ENCODE peak calls at places on chromosomes 7 and 10, in eight cellular contexts. B is WERI-Rb-1, P is A549, V is OCI-LY7, U is NCI-H1694, N is KBM-7, C is HT-29, I is NCI-H69. T is an unnamed sample.

GRCh38 chr7:82017334-82017943 is 247.6 kb upstream of the HGF start:
- DNase-seq in V (peak), U (no peak), C (peak), I (peak), P (peak), N (peak), B (no peak), T (no peak)

GRCh38 chr7:1979591-1980560 is 252.9 kb downstream of the MAD1L1 start:
- DNase-seq in U (no peak), I (peak), C (no peak), V (peak), N (no peak), P (no peak), B (no peak), T (peak)

GRCh38 chr10:28806481-28806880 is 129.2 kb downstream of the BAMBI start:
- DNase-seq in N (peak), U (no peak), C (no peak), V (no peak), P (no peak), B (no peak), I (no peak), T (no peak)

GRCh38 chr10:62038609-62039190 is 137.2 kb downstream of the ARID5B start:
- DNase-seq in N (peak), P (peak), B (peak), U (peak), V (peak), I (peak), C (peak), T (no peak)

GRCh38 chr7:47088329-47089067 is 493.4 kb downstream of the TNS3 start:
- DNase-seq in N (peak), B (peak), C (peak), V (peak), P (peak), I (peak), U (peak), T (no peak)

GRCh38 chr10:116470768-116471415 is 43.2 kb downstream of the PNLIPRP3 start:
- DNase-seq in P (peak), V (peak), B (peak), N (peak), I (peak), U (no peak), C (peak), T (no peak)

GRCh38 chr7:94602181-94602580 is 53.8 kb downstream of the SGCE start:
- DNase-seq in V (no peak), P (no peak), N (no peak), U (no peak), C (no peak), I (peak), B (no peak), T (no peak)

GRCh38 chr7:40437498-40437897 is 302.7 kb downstream of the SUGCT start:
- DNase-seq in P (no peak), N (no peak), C (no peak), I (no peak), V (no peak), B (no peak), U (peak), T (no peak)